ENCODE peak calls at places on chromosomes 5 and 9, in ten cellular contexts. D, K, Z, X, C, I, Y, A, W and S are unnamed samples.

GRCh38 chr9:91089405-91090131 is 272.1 kb downstream of the AUH start:
- DNase-seq in I (peak; percentile 41), K (peak; percentile 52), A (no peak), C (no peak), X (peak; percentile 61), D (peak; percentile 43), Z (no peak), W (peak; percentile 35), Y (no peak), S (no peak)

GRCh38 chr9:7536310-7536939 is 263.2 kb downstream of the DMAC1 start:
- DNase-seq in C (no peak), K (peak; percentile 45), X (peak; percentile 57), W (peak; percentile 45), Z (no peak), I (peak; percentile 42), Y (no peak), D (peak; percentile 32), A (no peak), S (peak; percentile 9)

GRCh38 chr5:129438322-129438721 is 21.8 kb upstream of the ADAMTS19 start:
- DNase-seq in W (no peak), Z (no peak), I (no peak), A (no peak), K (no peak), D (no peak), C (no peak), X (no peak), Y (no peak), S (no peak)

GRCh38 chr5:115601709-115602584 is at the start of gene TICAM2:
- DNase-seq in D (peak; percentile 56), Y (peak; percentile 29), Z (no peak), X (peak; percentile 68), W (peak; percentile 72), I (peak; percentile 57), A (peak; percentile 77), C (peak; percentile 94), K (no peak), S (peak; percentile 43)

GRCh38 chr9:116844621-116845020 is 157.5 kb downstream of the TRIM32 start:
- DNase-seq in Y (no peak), I (no peak), Z (no peak), A (no peak), X (no peak), W (no peak), D (no peak), C (no peak), K (no peak), S (no peak)

GRCh38 chr5:40271476-40271875 is 408.2 kb upstream of the PTGER4 start:
- DNase-seq in W (no peak), I (no peak), X (no peak), Y (no peak), K (no peak), D (no peak), C (no peak), Z (no peak), A (no peak), S (no peak)

GRCh38 chr5:82422751-82423181 is 144.6 kb upstream of the RPS23 start:
- DNase-seq in Y (no peak), Z (no peak), X (peak; percentile 9), C (no peak), K (no peak), D (no peak), I (peak; percentile 30), A (no peak), W (peak; percentile 83), S (no peak)

GRCh38 chr9:89021154-89021803 is 30.0 kb downstream of the S1PR3 start:
- DNase-seq in X (no peak), D (peak; percentile 39), Y (peak; percentile 70), K (no peak), A (no peak), I (peak; percentile 18), W (peak; percentile 9), C (no peak), Z (no peak), S (no peak)

GRCh38 chr5:172872997-172873491 is 39.0 kb downstream of the ERGIC1 start:
- DNase-seq in Y (peak; percentile 66), X (peak; percentile 58), A (no peak), K (no peak), W (no peak), Z (no peak), C (peak; percentile 90), I (peak; percentile 90), D (no peak), S (no peak)

GRCh38 chr5:92552206-92553160 is 1028.5 kb downstream of the NR2F1-AS1 start:
- DNase-seq in X (no peak), W (no peak), D (no peak), Y (no peak), Z (no peak), I (peak; percentile 82), K (peak; percentile 57), C (no peak), A (no peak), S (no peak)

DNA sequence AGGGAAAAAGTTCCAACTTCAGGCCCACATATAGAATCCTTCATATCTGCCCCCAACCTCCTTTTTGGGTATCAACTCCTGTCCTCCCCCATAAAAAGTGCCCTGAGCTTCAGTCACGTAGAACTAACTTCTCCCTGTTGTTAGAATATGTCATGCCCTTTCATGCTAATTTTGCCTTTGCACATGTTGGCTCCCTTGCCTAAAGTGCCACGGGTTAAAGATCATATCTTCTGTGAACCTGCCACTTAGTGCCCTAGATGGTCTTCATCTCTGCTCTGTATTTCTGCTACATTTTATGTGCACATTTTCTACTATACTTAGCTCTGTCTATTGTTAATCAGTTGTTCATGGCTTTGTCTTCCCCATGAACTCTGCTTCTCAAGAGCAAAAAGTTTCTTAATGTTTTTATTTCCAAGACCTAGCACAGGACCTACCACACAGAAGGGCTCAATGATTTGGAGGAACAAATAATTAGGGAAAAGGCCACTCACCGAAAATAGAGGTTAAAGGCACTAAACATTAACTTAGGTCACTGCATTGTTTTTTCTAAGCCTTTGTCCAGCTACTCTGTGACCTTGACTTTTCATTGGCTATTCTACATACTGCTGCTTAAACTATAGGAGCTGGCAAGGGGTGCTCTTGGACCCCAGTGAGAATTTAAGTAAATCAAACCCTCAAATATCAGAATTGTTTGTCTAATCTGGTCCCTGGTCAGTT is 94.3 kb downstream of the ARSB start:
- DNase-seq in D (no peak), W (no peak), K (no peak), I (no peak), Y (no peak), C (no peak), A (no peak), X (no peak), Z (no peak), S (no peak)
- TF ChIP-seq POLR2AphosphoS5 in D (no peak), W (no peak), K (no peak), I (no peak), Y (no peak), C (no peak), A (no peak), X (no peak), Z (no peak), S (no peak)

GRCh38 chr9:33447404-33448158 is at the start of gene AQP3:
- DNase-seq in Z (no peak), I (peak; percentile 51), K (peak; percentile 11), A (no peak), Y (peak; percentile 53), D (peak; percentile 79), W (peak; percentile 75), X (peak; percentile 81), C (peak; percentile 93), S (peak; percentile 52)

GRCh38 chr9:33445941-33446506 is 1.4 kb downstream of the AQP3 start:
- DNase-seq in X (peak; percentile 42), C (no peak), K (no peak), D (peak; percentile 47), Y (no peak), Z (no peak), W (peak; percentile 80), A (no peak), I (no peak), S (no peak)

GRCh38 chr9:33443504-33444154 is 3.8 kb downstream of the AQP3 start:
- DNase-seq in I (no peak), Y (no peak), D (no peak), Z (no peak), K (no peak), A (no peak), W (no peak), C (no peak), X (no peak), S (no peak)

GRCh38 chr9:33446507-33447403 is 638 bp downstream of the AQP3 start:
- DNase-seq in K (peak; percentile 37), X (peak; percentile 56), Z (no peak), C (no peak), A (peak; percentile 79), Y (no peak), W (peak; percentile 89), I (peak; percentile 41), D (peak; percentile 52), S (peak; percentile 74)

GRCh38 chr9:33445389-33445881 is 2.0 kb downstream of the AQP3 start:
- DNase-seq in X (peak; percentile 29), K (no peak), C (no peak), W (no peak), I (no peak), Z (no peak), D (peak; percentile 86), Y (peak; percentile 30), A (no peak), S (no peak)
- TF ChIP-seq POLR2A in X (no peak), K (no peak), C (no peak), W (no peak), I (no peak), Z (no peak), D (no peak), Y (no peak), A (no peak), S (no peak)

DNA sequence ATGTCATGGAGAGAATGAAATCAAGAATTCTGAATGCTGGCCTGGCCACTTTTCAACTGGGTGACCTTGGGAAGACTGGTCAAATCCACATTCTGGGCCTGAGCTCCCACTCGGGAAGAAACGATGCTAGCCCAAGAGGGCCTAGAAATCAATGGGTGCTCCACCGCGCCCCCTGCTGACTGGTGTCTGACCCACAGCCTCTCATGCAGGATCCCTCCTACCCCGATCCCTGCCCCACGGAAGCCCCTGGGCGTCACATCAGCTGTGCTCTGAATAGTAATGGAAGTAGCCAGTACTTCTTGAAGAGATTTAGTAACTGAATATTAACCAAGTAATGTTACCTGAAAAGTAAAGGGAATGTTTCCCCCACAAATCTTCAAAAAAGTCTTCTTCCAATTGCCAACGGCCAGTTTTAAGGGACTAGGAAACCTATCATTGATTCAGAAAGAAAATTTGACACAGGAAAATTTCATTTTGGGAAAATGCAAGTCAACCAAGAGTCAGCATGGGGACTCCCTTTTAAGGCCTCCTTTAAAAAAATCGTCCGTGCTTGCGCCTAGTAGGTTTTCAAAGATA is 43.9 kb downstream of the CRB2 start:
- DNase-seq in K (no peak), A (no peak), Y (no peak), D (no peak), W (peak; percentile 70), Z (no peak), I (peak; percentile 20), C (no peak), X (peak; percentile 18), S (peak; percentile 56)
- TF ChIP-seq POLR2AphosphoS5 in K (no peak), A (no peak), Y (no peak), D (no peak), W (no peak), Z (no peak), I (no peak), C (no peak), X (no peak), S (no peak)

DNA sequence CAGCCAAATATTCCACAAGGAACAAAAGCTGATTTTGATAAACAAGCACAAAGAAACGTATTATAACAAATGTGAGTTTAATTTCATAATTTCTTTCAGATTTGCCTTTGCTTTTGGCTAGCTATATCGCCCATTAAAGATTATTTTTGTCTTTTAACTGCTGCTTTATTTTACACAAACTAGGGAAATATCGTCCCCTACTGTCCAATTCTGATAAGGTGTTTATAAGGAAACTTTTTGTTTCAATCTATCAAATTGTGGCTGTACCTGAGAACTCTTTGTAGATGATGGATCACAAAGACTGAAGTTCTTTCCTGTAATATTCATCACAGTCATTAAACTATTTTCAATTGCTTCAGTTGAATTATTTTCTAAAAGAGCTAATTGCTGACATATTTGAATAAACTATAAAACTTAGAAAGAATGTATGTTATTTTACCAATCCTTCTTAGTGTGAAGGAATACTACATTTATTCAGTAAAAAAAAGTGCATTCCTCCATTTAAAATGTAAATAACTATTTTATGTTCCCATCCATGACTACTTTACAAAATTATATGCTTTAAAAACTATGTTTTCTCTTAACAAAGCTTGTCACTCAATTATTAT is 431.3 kb upstream of the ITGA1 start:
- DNase-seq in X (no peak), I (peak; percentile 30), K (no peak), A (no peak), Y (no peak), W (no peak), D (no peak), C (no peak), Z (no peak), S (no peak)
- TF ChIP-seq POLR2A in X (no peak), I (no peak), K (no peak), A (no peak), Y (no peak), W (no peak), D (no peak), C (no peak), Z (no peak), S (no peak)